ENCODE peak calls at places on chromosomes 16 and 17, in five cellular contexts. B is thoracic aorta, A is astrocyte of the spinal cord, L is BE2C, G is colonic mucosa. U is an unnamed sample.

GRCh38 chr17:34146440-34147043 is 108.5 kb upstream of the CCL2 start:
- DNase-seq in B (no peak), A (no peak), L (peak; percentile 76), G (peak; percentile 72), U (no peak)

GRCh38 chr17:35041390-35041789 is 22.1 kb downstream of the RFFL start:
- DNase-seq in B (no peak), A (no peak), L (no peak), G (no peak), U (no peak)

GRCh38 chr16:74035816-74036215 is 260.8 kb upstream of the PSMD7 start:
- DNase-seq in B (no peak), A (no peak), L (peak; percentile 15), G (no peak), U (no peak)

GRCh38 chr16:66662445-66663194 is 33.9 kb downstream of the CMTM4 start:
- DNase-seq in B (no peak), A (peak; percentile 51), L (peak; percentile 42), G (no peak), U (no peak)

GRCh38 chr16:66717776-66718175 is 21.2 kb upstream of the CMTM4 start:
- DNase-seq in B (no peak), A (no peak), L (no peak), G (no peak), U (no peak)

GRCh38 chr16:27526169-27526568 is 23.5 kb downstream of the GTF3C1 start:
- DNase-seq in B (no peak), A (no peak), L (peak; percentile 90), G (no peak), U (no peak)

GRCh38 chr17:27976331-27976730 is 66.1 kb upstream of the NLK start:
- DNase-seq in B (no peak), A (peak; percentile 60), L (no peak), G (no peak), U (peak; percentile 29)

GRCh38 chr17:2204393-2204792 is 99.2 kb downstream of the SMG6 start:
- DNase-seq in B (no peak), A (no peak), L (no peak), G (no peak), U (no peak)

GRCh38 chr17:79629548-79630049 is 18.7 kb upstream of the RBFOX3 start:
- DNase-seq in B (no peak), A (no peak), L (no peak), G (no peak), U (no peak)

GRCh38 chr17:41383690-41384089 is 1.6 kb upstream of the KRT34 start:
- DNase-seq in B (no peak), A (no peak), L (no peak), G (no peak), U (no peak)

GRCh38 chr16:71780521-71781089 is 28.0 kb downstream of the AP1G1 start:
- DNase-seq in B (no peak), A (no peak), L (no peak), G (no peak), U (no peak)

GRCh38 chr17:6066183-6066948 is 3.8 kb upstream of the WSCD1 start:
- DNase-seq in B (no peak), A (peak; percentile 24), L (no peak), G (no peak), U (no peak)

GRCh38 chr16:14423344-14423743 is 206.7 kb downstream of the PARN start:
- DNase-seq in B (no peak), A (no peak), L (no peak), G (no peak), U (no peak)

GRCh38 chr17:76697702-76698465 is 12.9 kb downstream of the MXRA7 start:
- DNase-seq in B (no peak), A (peak; percentile 54), L (peak; percentile 86), G (no peak), U (no peak)

GRCh38 chr17:75047398-75048098 is 523 bp downstream of the KCTD2 start:
- DNase-seq in B (no peak), A (no peak), L (no peak), G (peak; percentile 50), U (peak; percentile 46)

GRCh38 chr16:72991645-72992044 is 56.3 kb downstream of the ZFHX3 start:
- DNase-seq in B (no peak), A (no peak), L (no peak), G (no peak), U (no peak)

DNA sequence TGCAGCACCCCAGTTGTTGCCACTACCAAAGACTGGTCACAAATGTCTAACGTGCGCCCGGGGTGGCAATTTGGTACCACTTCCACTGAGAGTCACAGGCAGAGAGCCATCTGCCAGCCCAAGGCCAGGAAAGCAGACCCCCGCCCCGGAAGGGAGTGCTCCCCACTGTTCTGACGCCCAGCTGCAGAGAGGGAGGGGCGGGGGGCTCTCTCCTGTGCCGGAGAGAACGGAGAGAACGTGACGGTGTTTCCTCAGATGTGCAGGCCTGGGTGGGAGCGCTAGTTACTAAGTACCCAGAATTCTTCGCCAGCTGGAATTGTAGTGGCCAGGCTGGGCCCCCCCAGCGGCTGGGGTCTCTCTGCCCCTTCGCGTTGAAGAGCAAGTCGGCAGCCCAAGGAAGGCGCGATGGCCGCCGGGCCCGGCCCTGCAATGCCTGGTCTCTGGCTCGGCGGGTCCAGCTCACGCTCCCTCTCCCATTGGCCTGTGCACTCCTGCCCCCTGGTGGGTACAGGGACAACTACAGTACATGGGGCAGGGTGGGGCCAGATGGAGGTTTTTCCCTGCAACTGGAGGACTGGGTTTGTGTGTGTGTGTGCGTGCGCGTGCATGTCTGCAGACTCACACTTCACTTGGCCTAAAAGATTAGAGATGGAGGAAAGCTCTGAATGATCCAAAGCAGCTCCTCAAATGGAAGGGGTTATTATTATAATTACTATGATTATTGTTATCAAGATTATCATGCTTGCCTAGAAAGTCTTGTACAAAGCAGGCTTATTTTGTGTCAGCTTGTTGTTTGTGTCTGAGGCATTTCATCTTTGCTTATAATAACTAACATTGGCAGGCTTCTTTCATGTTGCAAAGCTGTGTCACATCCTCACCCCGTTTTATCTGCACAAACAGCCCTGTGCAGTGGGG is 107.1 kb downstream of the AMFR start:
- DNase-seq in B (peak; percentile 60), A (peak; percentile 70), L (peak; percentile 91), G (peak; percentile 70), U (peak; percentile 38)
- H3K4me3 ChIP-seq in B (peak overlapping the region; percentile 64), A (peak overlapping the region; percentile 19), L (peak overlapping the region; percentile 46), G (peak overlapping the region; percentile 1), U (no peak overlapping the region)

GRCh38 chr16:81585785-81586184 is 141.2 kb downstream of the CMIP start:
- DNase-seq in B (no peak), A (no peak), L (peak; percentile 32), G (no peak), U (no peak)
- TF ChIP-seq CTCF in B (no peak), A (peak; percentile 36), L (peak; percentile 50), G (no peak), U (peak; percentile 5)

DNA sequence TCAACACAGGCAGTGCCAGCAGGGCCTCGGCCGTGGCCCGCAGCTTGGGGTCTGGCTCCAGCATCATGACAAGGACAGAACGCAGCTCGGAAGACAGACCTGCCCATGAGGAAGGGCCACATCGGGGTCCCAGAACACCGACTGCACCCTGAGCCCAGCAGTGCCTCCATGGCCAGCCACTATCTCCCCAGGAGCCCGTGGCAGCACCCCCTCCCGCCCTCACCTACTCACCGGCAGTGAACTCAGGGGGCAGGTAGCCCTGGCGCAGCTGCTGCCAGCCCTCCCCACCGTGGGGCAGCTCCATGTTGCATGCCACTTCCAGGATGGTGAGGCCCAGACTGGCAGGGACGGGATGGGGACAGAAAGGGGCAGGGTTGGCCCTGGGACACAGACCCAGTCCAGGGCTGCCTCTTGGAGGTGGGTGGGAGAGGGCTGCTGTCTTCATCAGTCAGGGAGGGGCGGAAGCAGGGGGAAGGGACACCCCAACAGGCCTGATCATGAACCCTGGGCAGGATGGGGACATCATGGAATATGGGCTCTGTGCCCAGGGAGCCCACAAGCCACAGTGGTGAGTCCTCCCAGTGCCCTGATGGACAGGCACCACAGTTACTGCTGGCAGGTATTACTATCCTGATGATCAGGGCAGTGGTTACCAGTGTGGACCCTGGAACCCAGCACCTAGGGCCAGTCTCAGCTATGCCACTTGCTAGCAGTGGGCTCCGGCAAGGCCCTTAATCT is 5.3 kb downstream of the PAQR4 start:
- DNase-seq in B (no peak), A (no peak), L (no peak), G (no peak), U (no peak)
- H3K4me3 ChIP-seq in B (no peak overlapping the region), A (no peak overlapping the region), L (no peak overlapping the region), G (no peak overlapping the region), U (no peak overlapping the region)

GRCh38 chr16:56532714-56533113 is 12.9 kb upstream of the BBS2 start:
- DNase-seq in B (no peak), A (no peak), L (no peak), G (no peak), U (no peak)
- TF ChIP-seq CTCF in B (no peak), A (no peak), L (peak; percentile 29), G (no peak), U (no peak)

DNA sequence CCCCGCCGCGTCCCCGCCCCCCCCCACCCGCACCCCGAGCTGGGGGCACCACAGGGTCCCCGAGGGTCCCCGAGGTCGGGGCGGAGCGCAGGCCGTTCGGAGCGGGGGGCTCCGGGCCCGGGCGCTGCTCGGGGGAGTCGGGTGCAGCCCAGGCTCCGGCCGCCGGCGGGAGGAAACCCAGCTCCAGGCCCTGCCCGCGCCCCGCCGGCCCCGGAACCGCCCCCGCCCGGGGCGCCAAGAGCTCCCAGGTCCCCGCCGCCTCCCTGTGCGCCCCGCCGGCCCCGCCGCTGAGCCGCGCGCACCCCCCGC is 33.2 kb upstream of the RPH3AL start:
- DNase-seq in B (no peak), A (no peak), L (no peak), G (no peak), U (no peak)
- H3K4me3 ChIP-seq in B (peak overlapping the region; percentile 58), A (peak overlapping the region; percentile 10), L (no peak overlapping the region), G (peak overlapping the region; percentile 53), U (peak overlapping the region; percentile 44)

GRCh38 chr16:50676684-50677225 is 4.4 kb downstream of the SNX20 start:
- DNase-seq in B (no peak), A (no peak), L (no peak), G (no peak), U (no peak)
- TF ChIP-seq CTCF in B (no peak), A (no peak), L (no peak), G (no peak), U (no peak)

GRCh38 chr16:68234188-68235104 is 1.5 kb downstream of the ESRP2 start:
- DNase-seq in B (no peak), A (no peak), L (no peak), G (peak; percentile 98), U (no peak)

GRCh38 chr16:68233835-68234187 is 2.1 kb downstream of the ESRP2 start:
- DNase-seq in B (no peak), A (no peak), L (no peak), G (no peak), U (no peak)

GRCh38 chr16:68236804-68237242 is 896 bp upstream of the ESRP2 start:
- DNase-seq in B (no peak), A (peak; percentile 56), L (no peak), G (no peak), U (peak; percentile 50)

GRCh38 chr16:68235882-68236803 is at the start of gene ESRP2:
- DNase-seq in B (no peak), A (no peak), L (no peak), G (peak; percentile 91), U (peak; percentile 62)

DNA sequence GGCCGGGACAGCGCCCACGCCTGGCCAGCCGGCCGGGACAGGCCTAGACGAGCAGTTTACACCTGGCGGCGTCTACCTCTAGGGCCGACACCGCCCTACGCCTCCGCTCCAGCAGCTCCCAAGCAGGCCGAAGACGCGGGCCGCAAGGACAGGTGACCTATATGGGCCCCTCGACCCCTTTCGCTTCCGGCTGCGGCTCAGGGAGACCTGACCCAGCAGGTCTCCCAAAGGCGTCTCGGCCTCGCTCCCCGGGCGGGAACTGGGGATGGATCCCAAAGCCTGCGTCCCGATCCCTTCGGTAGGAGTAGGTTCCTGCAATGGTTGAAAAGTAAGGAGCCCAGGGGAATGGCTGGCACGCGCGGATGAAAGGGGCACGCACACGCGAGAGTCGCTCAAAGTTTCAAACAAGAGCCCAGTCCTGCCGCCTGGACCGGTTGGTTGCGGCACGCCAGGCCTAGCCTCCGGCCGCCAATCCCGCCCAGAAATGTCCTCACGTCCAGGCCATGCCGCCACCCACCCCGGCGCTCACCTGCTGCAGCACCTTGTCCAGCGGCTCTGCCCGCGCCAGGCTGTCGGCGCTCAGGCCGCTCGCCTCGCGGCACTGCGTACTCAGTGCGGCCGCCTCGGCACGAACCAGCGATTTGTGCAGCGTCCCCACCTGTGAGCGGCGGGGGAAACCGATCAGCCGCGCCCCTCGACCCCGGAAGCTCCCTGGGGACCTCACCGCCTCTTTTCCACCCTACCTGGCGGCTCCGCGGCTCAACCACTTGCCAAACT is 634 bp downstream of the ESRP2 start:
- DNase-seq in B (no peak), A (no peak), L (no peak), G (peak; percentile 56), U (no peak)
- H3K4me3 ChIP-seq in B (peak overlapping the region; percentile 80), A (no peak overlapping the region), L (no peak overlapping the region), G (peak overlapping the region; percentile 75), U (no peak overlapping the region)

U was measured in GM06990.